ENCODE peak calls at places on chromosomes 11 and 22, in six cellular contexts. Q, K, P, T, X and A are unnamed samples. For H3K9me3 and H3K36me3, the result is how much of the 10 kb centered on the place peaks cover.

GRCh38 chr11:10385696-10386095 is 69.4 kb upstream of the AMPD3 start:
- DNase-seq in K (peak), T (peak), P (no peak), Q (no peak), X (peak), A (no peak)

GRCh38 chr11:123977731-123978347 is at the start of gene OR10S1:
- DNase-seq in K (no peak), Q (peak), X (no peak), P (no peak), T (no peak), A (no peak)

GRCh38 chr22:42360348-42360747 is 71.9 kb downstream of the NFAM1 start:
- DNase-seq in X (no peak), T (no peak), P (no peak), K (no peak), Q (no peak), A (no peak)

GRCh38 chr11:127000291-127000968 is at the start of gene KIRREL3:
- DNase-seq in K (no peak), Q (no peak), P (peak), T (no peak), X (no peak), A (no peak)

GRCh38 chr11:61298663-61299244 is 3.6 kb upstream of the VWCE start:
- DNase-seq in T (no peak), P (no peak), K (no peak), Q (no peak), X (no peak), A (no peak)

GRCh38 chr22:20022231-20023069 is 1.5 kb downstream of the TANGO2 start:
- DNase-seq in T (no peak), Q (no peak), P (no peak), X (no peak), K (peak), A (no peak)

GRCh38 chr22:28435960-28436359 is 243.7 kb downstream of the TTC28 start:
- DNase-seq in Q (no peak), K (no peak), T (no peak), X (no peak), P (no peak), A (no peak)

GRCh38 chr11:19025799-19026406 is 34.6 kb downstream of the MRGPRX2 start:
- DNase-seq in T (no peak), K (no peak), Q (no peak), P (no peak), X (no peak), A (no peak)

GRCh38 chr22:24516301-24516737 is 21.2 kb downstream of the UPB1 start:
- DNase-seq in X (no peak), P (no peak), T (no peak), Q (no peak), K (peak), A (no peak)

GRCh38 chr11:17410606-17411379 is 22.3 kb upstream of the KCNJ11 start:
- DNase-seq in K (no peak), X (no peak), P (no peak), T (no peak), Q (no peak), A (no peak)

GRCh38 chr11:128520886-128521696 is 66.3 kb downstream of the ETS1 start:
- DNase-seq in K (peak), X (no peak), T (no peak), P (no peak), Q (no peak), A (no peak)

GRCh38 chr11:43685483-43685882 is 4.9 kb downstream of the HSD17B12 start:
- DNase-seq in P (no peak), K (no peak), T (no peak), X (no peak), Q (no peak), A (no peak)

GRCh38 chr11:16795146-16795545 is 56.7 kb downstream of the C11orf58 start:
- DNase-seq in P (no peak), X (no peak), Q (no peak), K (no peak), T (no peak), A (no peak)

DNA sequence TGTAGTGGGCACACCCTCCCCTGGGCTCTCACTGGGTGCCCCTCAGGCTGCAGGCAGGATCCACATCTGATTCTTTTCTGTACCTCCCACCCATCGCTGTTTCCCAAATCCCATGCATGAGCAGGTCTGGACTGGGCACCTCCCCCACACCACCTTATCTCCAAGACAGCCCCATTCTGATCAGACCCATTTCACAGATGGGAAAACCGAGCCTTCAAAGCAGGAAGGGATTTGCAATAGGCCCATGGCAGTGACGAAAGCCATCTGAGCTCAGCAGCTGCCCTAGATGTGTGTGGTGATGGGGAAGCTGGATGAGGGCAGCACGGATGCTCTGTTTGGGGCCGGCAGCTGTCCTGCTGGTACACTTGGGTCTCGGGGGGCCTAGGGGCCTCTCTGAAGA is 41.4 kb downstream of the WNT7B start:
- DNase-seq in X (no peak), K (no peak), T (no peak), P (no peak), Q (no peak), A (no peak)
- H3K4me3 ChIP-seq in X (no peak), K (no peak), T (no peak), P (no peak), Q (no peak), A (no peak)

DNA sequence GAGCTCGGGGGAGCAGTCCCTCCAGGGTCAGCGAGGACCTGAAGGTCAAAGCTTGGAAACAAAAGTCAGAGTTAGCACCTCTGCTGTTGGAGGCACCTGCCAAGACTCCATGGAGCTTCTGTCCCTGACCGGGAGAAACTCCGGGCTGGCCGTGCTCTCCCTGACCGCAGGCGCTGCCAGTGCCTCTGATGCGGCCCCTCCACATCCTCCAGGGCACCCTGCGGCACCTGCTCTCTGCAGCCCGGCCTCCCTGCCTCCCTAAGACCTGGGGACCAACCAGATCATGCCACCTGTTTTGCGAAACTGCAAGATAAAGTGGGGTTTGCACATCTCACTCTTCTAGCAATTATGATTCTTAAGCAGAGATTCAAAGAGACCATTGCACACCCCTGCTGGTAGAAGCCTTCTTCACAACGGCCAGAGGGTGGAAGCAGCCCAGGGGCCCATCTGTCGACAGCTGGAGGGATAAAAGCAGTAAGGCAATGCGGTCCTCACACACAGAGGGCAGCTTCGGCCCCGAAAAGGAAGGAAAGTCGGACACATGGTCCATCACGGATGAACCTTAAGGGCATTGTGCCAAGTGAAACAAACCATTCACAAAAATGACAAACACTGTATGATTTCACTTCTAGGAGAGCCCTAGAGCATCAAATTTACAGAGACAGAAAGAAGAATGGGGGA is 477.1 kb downstream of the BRD1 start:
- DNase-seq in T (no peak), X (peak), P (no peak), Q (no peak), K (peak), A (peak)
- H3K9me3 ChIP-seq in T (under half), X (under half), P (under half), Q (under half), K (under half), A (under half)

DNA sequence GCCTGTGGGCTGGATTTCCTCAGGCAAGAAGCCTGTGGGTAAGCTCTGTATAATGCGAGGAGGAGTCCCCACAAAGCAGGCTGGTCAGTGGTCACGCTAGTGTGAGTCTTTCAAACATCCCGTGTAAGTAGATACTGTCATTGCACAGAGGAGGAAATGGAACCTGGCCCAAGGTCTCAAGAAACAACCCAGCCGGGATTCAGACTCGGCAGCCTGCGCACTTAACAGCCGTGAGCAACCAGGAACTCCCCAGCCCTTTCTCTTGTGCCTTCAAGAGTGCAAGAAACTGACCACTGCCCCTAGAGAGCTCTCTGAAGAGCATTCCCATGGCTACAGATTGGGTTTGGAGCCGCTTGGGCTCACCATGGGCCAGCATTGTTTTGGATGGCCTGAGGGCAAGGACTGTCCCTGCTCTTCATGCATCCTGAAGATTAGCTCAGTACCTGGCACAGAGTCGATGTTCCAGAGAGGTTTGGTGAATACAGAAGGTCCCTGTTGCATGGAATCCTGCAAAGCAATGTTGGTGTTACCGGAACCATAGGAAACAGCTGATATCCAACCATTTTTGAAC is 6.0 kb downstream of the MPST start:
- DNase-seq in X (no peak), Q (no peak), P (no peak), T (no peak), K (no peak), A (no peak)
- H3K36me3 ChIP-seq in X (half or more), Q (under half), P (under half), T (under half), K (under half), A (half or more)

GRCh38 chr11:112881461-112881860 is 79.8 kb upstream of the NCAM1 start:
- DNase-seq in T (peak), P (peak), Q (no peak), K (peak), X (peak), A (peak)
- H3K4me3 ChIP-seq in T (peak), P (peak), Q (no peak), K (peak), X (peak), A (peak)

GRCh38 chr22:47331750-47332149 is 569.3 kb downstream of the TBC1D22A start:
- DNase-seq in K (no peak), T (no peak), Q (no peak), P (no peak), X (no peak), A (no peak)

GRCh38 chr22:47333625-47334024 is 571.2 kb downstream of the TBC1D22A start:
- DNase-seq in P (no peak), K (no peak), T (no peak), Q (peak), X (no peak), A (no peak)

GRCh38 chr22:47334596-47334995 is 572.1 kb downstream of the TBC1D22A start:
- DNase-seq in K (no peak), X (no peak), T (no peak), P (no peak), Q (no peak), A (no peak)

GRCh38 chr22:47329727-47330653 is 567.5 kb downstream of the TBC1D22A start:
- DNase-seq in P (no peak), K (no peak), X (no peak), T (no peak), Q (no peak), A (no peak)

GRCh38 chr22:47332246-47332980 is 570.0 kb downstream of the TBC1D22A start:
- DNase-seq in T (no peak), K (no peak), P (no peak), X (no peak), Q (no peak), A (no peak)
- H3K9me3 ChIP-seq in T (under half), K (under half), P (under half), X (under half), Q (under half), A (under half)

GRCh38 chr11:72583177-72583553 is 91.1 kb downstream of the PDE2A start:
- DNase-seq in P (no peak), X (peak), T (no peak), K (peak), Q (no peak), A (peak)

GRCh38 chr11:72585762-72586590 is 88.2 kb downstream of the PDE2A start:
- DNase-seq in K (peak), T (peak), P (peak), X (peak), Q (peak), A (no peak)

GRCh38 chr11:72583616-72584292 is 90.5 kb downstream of the PDE2A start:
- DNase-seq in T (no peak), Q (no peak), P (no peak), K (peak), X (peak), A (no peak)

GRCh38 chr11:72584933-72585597 is 89.2 kb downstream of the PDE2A start:
- DNase-seq in K (no peak), P (no peak), X (peak), T (no peak), Q (no peak), A (no peak)

GRCh38 chr11:72584293-72584921 is 89.8 kb downstream of the PDE2A start:
- DNase-seq in T (peak), K (peak), P (peak), X (peak), Q (no peak), A (peak)
- H3K36me3 ChIP-seq in T (half or more), K (under half), P (under half), X (under half), Q (under half), A (under half)

GRCh38 chr11:69295995-69296889 is 2.3 kb downstream of the MYEOV start:
- DNase-seq in K (peak), P (no peak), X (peak), T (peak), Q (no peak), A (peak)

GRCh38 chr11:69293819-69294505 is at the start of gene MYEOV:
- DNase-seq in K (no peak), P (peak), Q (peak), X (no peak), T (no peak), A (peak)

GRCh38 chr11:69296890-69297224 is 2.9 kb downstream of the MYEOV start:
- DNase-seq in T (peak), P (no peak), X (no peak), K (no peak), Q (no peak), A (no peak)

GRCh38 chr11:69294621-69295078 is 695 bp downstream of the MYEOV start:
- DNase-seq in K (no peak), Q (no peak), X (no peak), T (no peak), P (no peak), A (no peak)

GRCh38 chr11:69295079-69295994 is 1.4 kb downstream of the MYEOV start:
- DNase-seq in X (no peak), P (no peak), Q (no peak), K (no peak), T (no peak), A (peak)
- H3K4me3 ChIP-seq in X (peak), P (no peak), Q (peak), K (no peak), T (no peak), A (no peak)